ENCODE peak calls at places on chromosome 21, in ten cellular contexts. I, A, H, P, K, X, D, E, V and G are unnamed samples.
A peak's percentile ranks its signal among the peaks of the same experiment; 100 is the strongest.

GRCh38 chr21:20996421-20997307 is 1.5 kb upstream of the NCAM2 start:
- DNase-seq in V (no peak), X (no peak), A (no peak), E (no peak), P (no peak), D (peak; percentile 26), I (no peak), K (no peak), H (no peak), G (no peak)

GRCh38 chr21:44299085-44299457 is 782 bp upstream of the PFKL start:
- DNase-seq in I (no peak), V (no peak), E (no peak), D (peak; percentile 26), P (no peak), H (no peak), X (no peak), A (no peak), K (no peak), G (no peak)

GRCh38 chr21:28884481-28884880 is 108.2 kb downstream of the LTN1 start:
- DNase-seq in D (peak; percentile 19), P (peak; percentile 39), E (no peak), X (no peak), K (no peak), I (no peak), H (no peak), V (peak; percentile 10), A (no peak), G (no peak)

GRCh38 chr21:36155603-36156338 is 853 bp upstream of the DOP1B start:
- DNase-seq in K (no peak), P (no peak), D (no peak), X (peak; percentile 50), V (no peak), I (no peak), A (no peak), H (no peak), E (peak; percentile 73), G (no peak)

GRCh38 chr21:45421071-45421845 is 16.3 kb downstream of the COL18A1 start:
- DNase-seq in A (no peak), E (peak; percentile 58), H (peak; percentile 20), P (no peak), V (no peak), I (no peak), D (no peak), X (no peak), K (no peak), G (no peak)

GRCh38 chr21:44495641-44496040 is 40.3 kb downstream of the LRRC3 start:
- DNase-seq in E (no peak), H (no peak), X (no peak), I (no peak), P (no peak), K (no peak), D (no peak), A (no peak), V (no peak), G (no peak)

GRCh38 chr21:29449306-29449940 is 150.7 kb downstream of the BACH1 start:
- DNase-seq in V (no peak), A (no peak), E (no peak), D (peak; percentile 51), K (no peak), H (no peak), P (no peak), I (no peak), X (no peak), G (no peak)

GRCh38 chr21:16578912-16579311 is 849.1 kb downstream of the USP25 start:
- DNase-seq in K (no peak), E (no peak), I (no peak), X (no peak), H (no peak), V (no peak), A (no peak), D (peak; percentile 31), P (no peak), G (no peak)

GRCh38 chr21:45132841-45133573 is 58.6 kb downstream of the ADARB1 start:
- DNase-seq in X (no peak), P (no peak), D (no peak), K (no peak), H (peak; percentile 74), V (no peak), I (no peak), A (no peak), E (no peak), G (no peak)

GRCh38 chr21:44653656-44654575 is 543 bp downstream of the KRTAP12-4 start:
- DNase-seq in H (no peak), A (no peak), X (no peak), I (no peak), V (no peak), D (no peak), K (no peak), E (no peak), P (no peak), G (no peak)

GRCh38 chr21:29279531-29279930 is 19.2 kb upstream of the BACH1 start:
- DNase-seq in I (no peak), X (no peak), K (no peak), A (no peak), V (no peak), E (no peak), P (no peak), H (no peak), D (no peak), G (no peak)

GRCh38 chr21:20260124-20260523 is 738.1 kb upstream of the NCAM2 start:
- DNase-seq in H (no peak), P (no peak), D (no peak), E (no peak), K (no peak), V (no peak), X (no peak), A (no peak), I (no peak), G (no peak)

GRCh38 chr21:17432732-17433057 is 80.1 kb upstream of the CXADR start:
- DNase-seq in H (no peak), I (no peak), A (no peak), P (no peak), D (no peak), X (no peak), E (no peak), K (no peak), V (no peak), G (no peak)

GRCh38 chr21:14366998-14367397 is 15.9 kb downstream of the HSPA13 start:
- DNase-seq in E (no peak), A (no peak), V (no peak), H (no peak), P (no peak), K (no peak), X (no peak), I (no peak), D (no peak), G (no peak)

GRCh38 chr21:38244407-38244787 is 12.4 kb upstream of the KCNJ15 start:
- DNase-seq in D (no peak), X (no peak), V (no peak), K (no peak), E (no peak), H (no peak), P (no peak), I (no peak), A (no peak), G (no peak)
- TF ChIP-seq CTCF in D (no peak), X (no peak), V (no peak), K (no peak), E (no peak), H (no peak), P (no peak), I (no peak), A (no peak), G (no peak)

GRCh38 chr21:15496896-15497295 is 232.9 kb upstream of the USP25 start:
- DNase-seq in K (no peak), D (no peak), I (no peak), H (no peak), A (no peak), P (no peak), E (no peak), V (no peak), X (no peak), G (no peak)

GRCh38 chr21:15495965-15496364 is 233.8 kb upstream of the USP25 start:
- DNase-seq in H (no peak), E (no peak), K (no peak), D (peak; percentile 63), V (no peak), A (no peak), P (no peak), X (no peak), I (peak; percentile 25), G (no peak)

GRCh38 chr21:15494481-15494880 is 235.3 kb upstream of the USP25 start:
- DNase-seq in V (no peak), H (no peak), D (no peak), X (no peak), P (no peak), K (no peak), A (no peak), E (no peak), I (no peak), G (no peak)

DNA sequence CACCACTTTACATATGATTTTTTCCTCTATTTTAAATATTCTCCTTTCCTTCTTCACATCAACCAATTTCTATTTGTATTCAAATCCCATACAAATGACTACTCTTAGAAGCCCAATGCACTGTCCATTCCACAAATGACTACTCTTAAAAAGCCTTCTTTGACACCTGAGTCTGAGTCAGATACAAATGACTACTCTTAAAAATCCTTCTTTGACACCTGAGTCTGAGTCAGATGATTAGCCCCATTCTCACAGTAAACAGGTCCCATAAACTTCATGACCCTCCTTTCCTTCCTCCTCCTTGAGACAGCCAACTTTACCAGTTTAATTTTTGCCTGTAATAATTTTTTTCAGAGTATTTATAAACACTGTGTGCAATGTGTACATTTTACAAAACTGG is 231.3 kb upstream of the USP25 start:
- DNase-seq in E (no peak), P (no peak), A (no peak), X (no peak), D (no peak), K (no peak), H (no peak), V (no peak), I (no peak), G (no peak)
- TF ChIP-seq CTCF in E (no peak), P (no peak), A (no peak), X (no peak), D (no peak), K (no peak), H (no peak), V (no peak), I (no peak), G (no peak)

DNA sequence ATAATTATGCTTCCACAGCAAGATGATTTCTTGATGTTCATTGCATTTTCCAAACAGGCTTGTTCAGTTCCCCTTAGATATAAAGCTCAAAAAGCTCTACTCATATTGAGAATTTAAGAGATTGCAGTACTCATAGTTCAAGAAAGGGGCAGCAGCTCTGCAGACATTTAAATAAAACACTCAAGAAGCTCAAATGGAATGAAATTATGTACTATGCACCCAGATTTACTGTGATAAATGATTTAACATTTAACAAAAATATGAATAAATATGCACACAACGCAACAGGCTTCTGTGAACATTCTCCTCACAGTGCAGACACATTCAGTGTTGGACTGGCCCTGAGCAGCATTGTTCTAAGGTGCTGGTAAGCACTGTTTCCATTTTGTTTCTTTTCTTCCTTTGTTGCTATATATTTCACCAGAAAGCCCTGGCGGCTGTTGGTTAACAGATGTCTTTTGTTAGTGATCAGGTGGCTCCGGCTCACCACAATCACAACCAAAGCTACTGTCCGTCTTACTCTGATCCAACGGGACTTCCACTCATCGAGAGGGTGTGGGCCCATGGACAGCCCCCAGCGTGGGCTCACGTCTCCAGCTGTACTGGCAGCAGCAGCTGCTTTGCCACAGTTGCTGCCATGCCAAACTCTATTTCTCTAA is 1440.3 kb downstream of the NCAM2 start:
- DNase-seq in P (no peak), H (no peak), I (no peak), D (no peak), V (no peak), A (no peak), X (no peak), E (no peak), K (no peak), G (no peak)
- TF ChIP-seq CTCF in P (no peak), H (no peak), I (no peak), D (no peak), V (no peak), A (no peak), X (no peak), E (no peak), K (no peak), G (no peak)

GRCh38 chr21:42507418-42507817 is 6.2 kb upstream of the SLC37A1 start:
- DNase-seq in D (no peak), P (no peak), I (no peak), E (no peak), X (no peak), V (no peak), K (no peak), A (no peak), H (no peak), G (no peak)
- TF ChIP-seq CTCF in D (no peak), P (no peak), I (no peak), E (no peak), X (no peak), V (no peak), K (no peak), A (no peak), H (no peak), G (no peak)